ENCODE peak calls at places on chromosomes 5 and 9, in ten cellular contexts. P, W, O, M, N, H, F, X, I and G are unnamed samples.

GRCh38 chr9:138021251-138022056 is 143.9 kb downstream of the CACNA1B start:
- DNase-seq in N (peak; percentile 43), P (no peak), M (peak; percentile 12), W (no peak), O (no peak), H (no peak), I (no peak), F (no peak), X (no peak), G (no peak)

GRCh38 chr9:35923927-35924763 is 14.9 kb downstream of the SPAAR start:
- DNase-seq in X (peak; percentile 89), I (peak; percentile 70), W (no peak), O (peak; percentile 75), N (no peak), F (peak; percentile 89), P (no peak), M (no peak), H (no peak), G (peak; percentile 92)

GRCh38 chr9:37392272-37392671 is 30.2 kb upstream of the GRHPR start:
- DNase-seq in O (no peak), I (no peak), P (no peak), N (no peak), M (peak; percentile 69), X (no peak), F (no peak), H (no peak), W (no peak), G (no peak)

GRCh38 chr5:1726956-1727355 is 72.7 kb downstream of the MRPL36 start:
- DNase-seq in I (no peak), F (no peak), O (no peak), H (peak; percentile 48), W (no peak), X (no peak), P (no peak), N (peak; percentile 25), M (no peak), G (no peak)

GRCh38 chr9:36899406-36899805 is 134.7 kb downstream of the PAX5 start:
- DNase-seq in O (no peak), W (no peak), N (no peak), I (no peak), F (no peak), M (no peak), P (no peak), H (no peak), X (no peak), G (no peak)

GRCh38 chr9:68492801-68493200 is 47.9 kb downstream of the TMEM252 start:
- DNase-seq in I (no peak), M (no peak), O (no peak), X (no peak), W (no peak), F (no peak), N (no peak), H (no peak), P (no peak), G (no peak)

GRCh38 chr5:73687357-73687756 is 61.4 kb downstream of the ARHGEF28 start:
- DNase-seq in F (no peak), X (no peak), W (no peak), H (no peak), P (no peak), M (no peak), O (no peak), N (no peak), I (no peak), G (no peak)

GRCh38 chr5:127871448-127872153 is 168.4 kb downstream of the CCDC192 start:
- DNase-seq in X (peak; percentile 93), H (no peak), N (no peak), O (no peak), I (no peak), F (peak; percentile 81), W (no peak), P (no peak), M (no peak), G (no peak)

GRCh38 chr9:93813687-93814560 is 141.2 kb downstream of the BARX1 start:
- DNase-seq in O (no peak), X (no peak), M (peak; percentile 67), N (no peak), F (no peak), I (no peak), H (no peak), P (no peak), W (no peak), G (no peak)

GRCh38 chr5:134647750-134648424 is 698 bp upstream of the SEC24A start:
- DNase-seq in O (no peak), F (peak; percentile 90), P (peak; percentile 29), N (no peak), X (peak; percentile 92), I (no peak), H (peak; percentile 6), M (peak; percentile 19), W (peak; percentile 5), G (peak; percentile 61)

GRCh38 chr5:56019306-56020272 is 24.8 kb upstream of the IL6ST start:
- DNase-seq in X (peak; percentile 83), I (no peak), P (no peak), N (no peak), M (no peak), O (peak; percentile 62), F (no peak), H (no peak), W (no peak), G (peak; percentile 57)

GRCh38 chr5:124902097-124902821 is 155.8 kb upstream of the ZNF608 start:
- DNase-seq in N (no peak), H (no peak), P (no peak), M (no peak), I (no peak), O (peak; percentile 6), F (peak; percentile 18), X (peak; percentile 11), W (no peak), G (peak; percentile 78)

GRCh38 chr9:76996700-76997099 is 22.8 kb upstream of the FOXB2 start:
- DNase-seq in O (no peak), F (peak; percentile 32), X (peak; percentile 23), W (no peak), N (no peak), I (no peak), H (no peak), P (peak; percentile 43), M (peak; percentile 63), G (peak; percentile 54)

GRCh38 chr5:135824541-135825041 is 9.9 kb upstream of the SLC25A48 start:
- DNase-seq in N (no peak), H (no peak), M (no peak), F (no peak), X (no peak), I (no peak), O (no peak), P (no peak), W (no peak), G (no peak)

GRCh38 chr5:160166069-160166972 is 47.1 kb upstream of the PWWP2A start:
- DNase-seq in I (no peak), N (no peak), M (peak; percentile 56), H (no peak), O (no peak), W (no peak), X (no peak), P (no peak), F (no peak), G (no peak)

GRCh38 chr9:33447404-33448158 is at the start of gene AQP3:
- DNase-seq in I (peak; percentile 51), O (no peak), X (peak; percentile 41), N (peak; percentile 84), P (no peak), F (peak; percentile 54), W (peak; percentile 70), H (peak; percentile 81), M (peak; percentile 95), G (peak; percentile 17)

GRCh38 chr9:73151653-73152382 is at the start of gene ANXA1:
- DNase-seq in F (peak; percentile 92), X (peak; percentile 92), M (no peak), I (no peak), P (no peak), N (no peak), H (no peak), W (no peak), O (no peak), G (peak; percentile 93)

GRCh38 chr9:456365-456764 is 241.7 kb downstream of the DOCK8 start:
- DNase-seq in O (no peak), N (no peak), F (peak; percentile 18), I (no peak), P (no peak), X (no peak), M (no peak), W (no peak), H (no peak), G (no peak)

GRCh38 chr5:13976867-13977479 is 32.5 kb upstream of the DNAH5 start:
- DNase-seq in H (no peak), F (peak; percentile 64), N (no peak), O (peak; percentile 22), X (no peak), P (no peak), M (peak; percentile 32), W (no peak), I (no peak), G (peak; percentile 71)